ENCODE peak calls at places on chromosomes 1 and 21, in six cellular contexts. X, Z, Y, I, J and A are unnamed samples.

GRCh38 chr1:71343686-71344416 is 263.0 kb upstream of the ZRANB2 start:
- DNase-seq in I (no peak), J (no peak), Y (no peak), Z (no peak), X (no peak), A (no peak)

GRCh38 chr1:189185077-189185476 is 1292.6 kb downstream of the BRINP3 start:
- DNase-seq in J (no peak), I (no peak), Z (no peak), Y (no peak), X (no peak), A (no peak)

GRCh38 chr1:48262001-48262400 is 39.5 kb downstream of the SLC5A9 start:
- DNase-seq in Y (no peak), I (no peak), Z (no peak), X (no peak), J (no peak), A (no peak)

GRCh38 chr21:42580793-42581201 is 67.1 kb downstream of the SLC37A1 start:
- DNase-seq in X (peak), Y (peak), Z (no peak), I (no peak), J (no peak), A (no peak)

GRCh38 chr1:227318852-227319607 is 738 bp upstream of the CDC42BPA start:
- DNase-seq in Y (peak), X (peak), J (no peak), Z (peak), I (no peak), A (peak)

GRCh38 chr1:190312763-190313162 is 164.9 kb downstream of the BRINP3 start:
- DNase-seq in J (no peak), Z (no peak), I (no peak), X (no peak), Y (no peak), A (no peak)

GRCh38 chr1:22141948-22142314 is 966 bp downstream of the WNT4 start:
- DNase-seq in J (no peak), Z (no peak), Y (no peak), X (no peak), I (no peak), A (no peak)

GRCh38 chr1:229563701-229564100 is 5.2 kb upstream of the ABCB10 start:
- DNase-seq in X (no peak), Y (peak), J (no peak), I (no peak), Z (peak), A (no peak)

GRCh38 chr1:17201201-17202021 is 3.5 kb upstream of the PADI1 start:
- DNase-seq in Z (no peak), J (no peak), Y (no peak), X (peak), I (no peak), A (no peak)

GRCh38 chr1:108016451-108016920 is 51.5 kb upstream of the VAV3 start:
- DNase-seq in X (peak), Z (no peak), Y (no peak), J (no peak), I (no peak), A (no peak)

GRCh38 chr1:40107290-40107959 is 10.4 kb upstream of the PPT1 start:
- DNase-seq in Z (no peak), J (no peak), X (no peak), Y (no peak), I (peak), A (no peak)
- H3K27ac ChIP-seq in Z (no peak), J (no peak), X (no peak), Y (no peak), I (peak), A (no peak)

GRCh38 chr1:46520063-46520911 is 30.7 kb downstream of the DMBX1 start:
- DNase-seq in J (no peak), Y (peak), X (no peak), I (peak), Z (no peak), A (no peak)
- H3K27ac ChIP-seq in J (no peak), Y (no peak), X (no peak), I (no peak), Z (no peak), A (no peak)

GRCh38 chr21:37636152-37636860 is 269.7 kb downstream of the DYRK1A start:
- DNase-seq in J (no peak), I (no peak), Y (no peak), X (no peak), Z (no peak), A (no peak)
- H3K27ac ChIP-seq in J (no peak), I (no peak), Y (no peak), X (no peak), Z (peak), A (no peak)

DNA sequence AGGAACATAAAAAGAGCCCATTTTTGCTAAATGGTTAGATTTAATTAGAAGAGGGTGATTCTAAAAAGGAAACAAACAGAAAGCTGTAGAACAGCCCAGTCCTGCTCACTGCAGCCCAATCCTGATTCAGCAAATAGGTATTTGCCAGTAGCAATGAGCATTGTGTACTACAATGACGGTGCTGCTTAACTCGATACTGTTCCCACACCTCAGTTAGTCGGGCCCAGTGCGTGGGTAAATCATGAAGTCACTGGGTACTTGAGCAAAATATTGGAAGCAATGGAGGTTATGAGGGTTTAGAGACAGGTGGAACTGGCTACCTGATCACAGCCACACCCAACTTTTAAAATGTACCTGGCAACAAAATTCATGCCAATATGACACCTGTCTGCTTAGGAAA is 101.5 kb upstream of the ADGRL2 start:
- DNase-seq in Z (no peak), J (no peak), X (no peak), I (no peak), Y (no peak), A (no peak)
- H3K27ac ChIP-seq in Z (no peak), J (no peak), X (no peak), I (no peak), Y (no peak), A (no peak)

GRCh38 chr1:32746130-32746529 is 43.6 kb upstream of the SYNC start:
- DNase-seq in I (no peak), X (no peak), Y (no peak), Z (no peak), J (no peak), A (peak)

GRCh38 chr1:32753532-32754281 is 51.1 kb upstream of the SYNC start:
- DNase-seq in J (peak), X (peak), I (no peak), Z (peak), Y (no peak), A (peak)

GRCh38 chr1:32748348-32748747 is 45.8 kb upstream of the SYNC start:
- DNase-seq in I (no peak), Y (no peak), X (no peak), J (no peak), Z (no peak), A (no peak)

GRCh38 chr1:32749726-32750224 is 47.2 kb upstream of the SYNC start:
- DNase-seq in X (no peak), Z (no peak), I (no peak), J (no peak), Y (no peak), A (no peak)

DNA sequence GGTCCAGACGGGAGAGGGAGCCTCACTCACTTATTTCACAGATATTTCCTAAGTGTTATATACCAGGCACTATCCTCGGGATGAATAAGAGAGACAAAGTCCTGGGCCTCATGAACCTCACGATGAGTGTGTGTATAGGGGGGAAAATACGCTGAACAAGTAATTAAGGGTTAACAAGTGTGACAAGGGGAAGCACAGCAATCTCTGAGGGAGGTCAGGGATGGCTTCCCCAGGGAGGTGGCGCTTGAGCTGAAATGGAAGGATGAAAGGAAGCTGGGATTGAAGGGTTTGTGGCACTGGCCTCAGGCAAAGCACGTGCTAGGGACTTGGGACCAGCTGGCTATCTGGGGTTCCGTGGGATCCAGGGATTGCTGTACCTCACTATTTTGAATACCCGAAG is 46.4 kb upstream of the SYNC start:
- DNase-seq in J (no peak), Y (no peak), I (no peak), X (no peak), Z (no peak), A (no peak)
- H3K27ac ChIP-seq in J (no peak), Y (no peak), I (no peak), X (no peak), Z (no peak), A (peak)

GRCh38 chr1:181768930-181769280 is 285.6 kb downstream of the CACNA1E start:
- DNase-seq in J (no peak), Y (no peak), I (no peak), X (no peak), Z (no peak), A (no peak)
- H3K27ac ChIP-seq in J (no peak), Y (no peak), I (no peak), X (no peak), Z (no peak), A (no peak)